ENCODE peak calls at places on chromosomes 6 and 20, in six cellular contexts. L is body of pancreas, R is lower lobe of right lung, B is mucosa of descending colon, U is transverse colon, D is fibroblast of lung. J is an unnamed sample. For H3K36me3, the result is how much of the 10 kb centered on the place peaks cover.

GRCh38 chr6:84074988-84075781 is 41.6 kb downstream of the MRAP2 start:
- DNase-seq in B (no peak), U (no peak), D (no peak), R (no peak), L (no peak), J (no peak)

GRCh38 chr20:45097485-45098095 is 3.3 kb downstream of the KCNS1 start:
- DNase-seq in B (peak), D (peak), U (peak), R (peak), L (peak), J (no peak)

GRCh38 chr6:35370124-35370741 is 27.9 kb downstream of the PPARD start:
- DNase-seq in D (peak), U (peak), R (peak), L (peak), B (no peak), J (no peak)

GRCh38 chr20:18831830-18832229 is 18.2 kb downstream of the SCP2D1 start:
- DNase-seq in L (peak), R (no peak), B (no peak), D (peak), U (no peak), J (no peak)

GRCh38 chr6:37244430-37245310 is 12.9 kb upstream of the TBC1D22B start:
- DNase-seq in U (peak), B (peak), D (peak), R (peak), L (peak), J (peak)

GRCh38 chr6:15642276-15642675 is 20.6 kb downstream of the DTNBP1 start:
- DNase-seq in U (no peak), D (no peak), R (no peak), B (no peak), L (no peak), J (no peak)

GRCh38 chr6:117188627-117189201 is 76.6 kb upstream of the VGLL2 start:
- DNase-seq in U (no peak), R (no peak), L (no peak), D (no peak), B (no peak), J (peak)

GRCh38 chr20:22411568-22412450 is 172.6 kb downstream of the FOXA2 start:
- DNase-seq in B (peak), R (no peak), L (peak), D (peak), U (no peak), J (peak)

GRCh38 chr20:1130849-1131248 is 12.4 kb downstream of the PSMF1 start:
- DNase-seq in R (peak), L (peak), B (no peak), U (no peak), D (no peak), J (no peak)

GRCh38 chr6:36962874-36963273 is 8.3 kb downstream of the PI16 start:
- DNase-seq in B (peak), D (peak), U (peak), L (peak), R (peak), J (peak)

GRCh38 chr20:34938466-34939163 is 17.0 kb downstream of the GSS start:
- DNase-seq in D (no peak), L (peak), U (peak), R (peak), B (peak), J (peak)

GRCh38 chr20:34942301-34942700 is 13.3 kb downstream of the GSS start:
- DNase-seq in L (no peak), D (no peak), U (no peak), R (no peak), B (no peak), J (no peak)

GRCh38 chr20:34940126-34940525 is 15.5 kb downstream of the GSS start:
- DNase-seq in U (no peak), L (no peak), R (no peak), D (no peak), B (no peak), J (peak)

GRCh38 chr20:34943808-34944568 is 11.6 kb downstream of the GSS start:
- DNase-seq in R (no peak), U (no peak), L (no peak), D (peak), B (no peak), J (no peak)

GRCh38 chr20:34941224-34941623 is 14.4 kb downstream of the GSS start:
- DNase-seq in U (no peak), B (no peak), R (no peak), D (no peak), L (no peak), J (no peak)
- H3K36me3 ChIP-seq in U (under half), B (under half), R (under half), D (under half), L (under half), J (under half)

GRCh38 chr20:63045401-63045800 is 38.6 kb upstream of the BHLHE23 start:
- DNase-seq in U (no peak), L (no peak), R (peak), B (no peak), D (no peak), J (no peak)
- H3K4me3 ChIP-seq in U (no peak), L (no peak), R (no peak), B (no peak), D (no peak), J (no peak)

DNA sequence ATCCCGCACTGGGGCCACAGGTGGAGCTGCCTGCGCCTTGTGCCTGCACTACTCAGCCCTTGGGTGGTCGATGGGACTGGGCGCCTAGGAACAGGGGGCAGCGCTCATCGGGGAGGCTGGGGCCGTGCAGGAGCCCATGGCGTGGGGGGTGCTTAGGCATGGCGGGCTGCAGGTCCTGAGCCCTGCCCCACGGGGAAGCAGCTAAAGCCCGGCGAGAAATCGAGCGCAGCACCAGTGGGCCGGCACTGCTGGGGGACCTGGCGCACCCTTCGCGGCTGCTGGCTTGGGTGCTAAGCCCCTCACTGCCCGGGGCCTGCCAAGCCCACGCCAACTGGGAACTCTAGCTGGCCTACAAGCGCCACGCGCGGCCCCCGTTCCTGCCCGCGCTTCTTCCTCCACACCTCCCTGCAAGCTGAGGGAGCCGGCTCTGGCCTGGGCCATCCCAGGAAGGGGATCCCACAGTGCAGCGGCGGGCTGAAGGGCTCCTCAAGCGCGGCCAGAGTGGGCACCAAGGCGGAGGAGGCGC is 5.8 kb downstream of the HIVEP1 start:
- DNase-seq in U (no peak), L (no peak), R (no peak), B (no peak), D (no peak), J (no peak)
- H3K36me3 ChIP-seq in U (under half), L (under half), R (under half), B (under half), D (under half), J (under half)

DNA sequence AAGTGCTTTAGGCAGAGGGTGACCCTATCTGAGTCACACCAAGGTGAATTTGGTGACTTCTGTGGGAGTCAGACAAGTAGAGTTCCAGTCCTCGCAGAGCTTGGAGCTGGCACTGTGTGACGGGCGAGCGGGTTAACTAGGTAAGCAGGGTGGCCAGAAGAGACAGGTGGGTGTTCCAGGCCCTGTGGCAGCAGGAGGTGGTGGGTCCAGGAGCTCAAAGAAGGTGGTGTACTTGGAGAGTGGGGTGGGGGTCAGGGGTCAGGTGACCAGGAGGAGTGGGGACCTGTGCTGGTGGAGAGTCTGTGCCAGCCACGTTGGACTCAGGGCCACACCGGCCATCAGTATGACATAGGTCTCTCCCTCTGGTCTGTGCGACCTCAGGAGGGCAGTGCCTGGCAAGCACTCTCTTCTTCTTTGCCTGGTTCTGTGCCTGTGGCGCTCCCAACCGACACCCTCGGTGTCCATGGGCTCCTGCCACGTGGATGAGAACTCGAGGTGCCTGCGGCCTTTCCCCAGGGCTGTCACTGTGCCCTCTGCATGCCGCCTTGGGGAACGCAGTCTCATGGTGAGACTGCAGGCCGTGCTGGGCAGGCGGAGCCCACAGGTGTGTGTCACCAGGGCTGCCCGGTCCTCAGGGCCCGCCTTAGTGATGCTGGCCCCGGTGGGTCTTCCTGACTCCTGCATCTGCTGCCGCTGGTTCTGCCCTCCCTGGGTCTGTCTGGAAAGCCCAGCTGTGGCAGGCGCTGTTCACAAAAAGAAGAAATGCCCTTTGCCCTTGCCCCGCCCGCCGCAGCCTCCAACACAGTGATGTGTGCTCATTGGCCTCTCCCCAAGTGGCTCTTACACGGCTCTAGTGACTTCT is 1.6 kb downstream of the MRGBP start:
- DNase-seq in B (peak), U (peak), D (no peak), R (no peak), L (no peak), J (no peak)
- H3K4me3 ChIP-seq in B (no peak), U (no peak), D (no peak), R (no peak), L (no peak), J (no peak)

GRCh38 chr6:149691201-149691600 is 26.7 kb downstream of the LATS1 start:
- DNase-seq in U (no peak), L (no peak), B (no peak), D (no peak), R (no peak), J (no peak)
- H3K36me3 ChIP-seq in U (under half), L (under half), B (under half), D (under half), R (half or more), J (under half)

GRCh38 chr6:158796353-158796752 is 22.8 kb downstream of the EZR start:
- DNase-seq in B (no peak), D (no peak), R (no peak), L (no peak), U (no peak), J (no peak)
- H3K4me3 ChIP-seq in B (no peak), D (no peak), R (no peak), L (no peak), U (no peak), J (no peak)